ENCODE peak calls at places on chromosome 11, in four cellular contexts. B is effector memory CD8-positive, alpha-beta T cell; S is HCT116; G is NCI-H82. D is an unnamed sample.

GRCh38 chr11:30107899-30108298 is 91.1 kb upstream of the KCNA4 start:
- DNase-seq in G (no peak), B (no peak), S (no peak), D (no peak)

GRCh38 chr11:117443269-117444186 is 115.9 kb downstream of the CEP164 start:
- DNase-seq in S (no peak), B (no peak), G (peak; percentile 84), D (peak; percentile 57)

GRCh38 chr11:63405114-63405513 is 35.5 kb downstream of the SLC22A9 start:
- DNase-seq in B (no peak), S (no peak), G (no peak), D (no peak)

GRCh38 chr11:19164230-19164855 is 37.4 kb downstream of the CSRP3 start:
- DNase-seq in B (no peak), G (no peak), S (no peak), D (peak; percentile 61)

GRCh38 chr11:112248216-112248615 is 12.4 kb downstream of the PLET1 start:
- DNase-seq in S (no peak), G (no peak), B (no peak), D (no peak)

GRCh38 chr11:23573430-23573829 is 713.2 kb upstream of the CCDC179 start:
- DNase-seq in B (no peak), G (no peak), S (no peak), D (no peak)

GRCh38 chr11:325796-326591 is 5.3 kb upstream of the IFITM3 start:
- DNase-seq in S (no peak), B (no peak), G (no peak), D (no peak)

GRCh38 chr11:36361901-36362391 is 65.9 kb downstream of the PRR5L start:
- DNase-seq in S (no peak), G (no peak), B (no peak), D (no peak)

GRCh38 chr11:125123947-125124633 is 12.7 kb upstream of the TMEM218 start:
- DNase-seq in B (peak; percentile 38), G (peak; percentile 47), S (peak; percentile 86), D (peak; percentile 70)

GRCh38 chr11:119416606-119417580 is 6.1 kb downstream of the THY1 start:
- DNase-seq in S (no peak), B (no peak), G (no peak), D (no peak)

GRCh38 chr11:1299621-1300020 is 9.8 kb downstream of the TOLLIP start:
- DNase-seq in S (no peak), G (no peak), B (no peak), D (no peak)

GRCh38 chr11:76702378-76703128 is 32.0 kb upstream of the LRRC32 start:
- DNase-seq in G (peak; percentile 18), S (no peak), B (no peak), D (no peak)

GRCh38 chr11:64870176-64870892 is 8.1 kb downstream of the EHD1 start:
- DNase-seq in B (no peak), S (no peak), G (no peak), D (no peak)

GRCh38 chr11:108693852-108694251 is 29.0 kb downstream of the DDX10 start:
- DNase-seq in G (no peak), S (no peak), B (no peak), D (no peak)

GRCh38 chr11:61918251-61919112 is 1.1 kb upstream of the RAB3IL1 start:
- DNase-seq in B (no peak), S (no peak), G (no peak), D (no peak)

GRCh38 chr11:6622261-6623171 is 3.3 kb upstream of the TPP1 start:
- DNase-seq in G (no peak), B (no peak), S (no peak), D (peak; percentile 71)

GRCh38 chr11:122268601-122269130 is 152.7 kb upstream of the BLID start:
- DNase-seq in S (no peak), B (no peak), G (no peak), D (no peak)

GRCh38 chr11:62757846-62758788 is 3.3 kb upstream of the POLR2G start:
- DNase-seq in B (no peak), S (no peak), G (no peak), D (no peak)

GRCh38 chr11:92789761-92790160 is 179.7 kb upstream of the MTNR1B start:
- DNase-seq in S (no peak), G (no peak), B (no peak), D (no peak)

GRCh38 chr11:131544591-131544990 is 174.2 kb downstream of the NTM start:
- DNase-seq in G (peak; percentile 21), S (no peak), B (no peak), D (no peak)

GRCh38 chr11:64141081-64141783 is 24.7 kb downstream of the MACROD1 start:
- DNase-seq in B (no peak), G (no peak), S (no peak), D (no peak)

GRCh38 chr11:126132319-126132718 is 69.7 kb upstream of the CDON start:
- DNase-seq in B (no peak), G (no peak), S (peak; percentile 8), D (peak; percentile 30)

GRCh38 chr11:46055371-46055770 is 65.9 kb downstream of the PHF21A start:
- DNase-seq in B (no peak), G (no peak), S (no peak), D (no peak)

GRCh38 chr11:94493146-94493442 is 550 bp downstream of the MRE11 start:
- DNase-seq in S (no peak), B (no peak), G (no peak), D (no peak)

GRCh38 chr11:107591446-107592236 is 694 bp downstream of the ELMOD1 start:
- DNase-seq in S (no peak), G (peak; percentile 34), B (peak; percentile 5), D (no peak)

GRCh38 chr11:75351541-75352416 is at the start of gene ARRB1:
- DNase-seq in B (peak; percentile 53), S (no peak), G (peak; percentile 51), D (peak; percentile 73)

GRCh38 chr11:78857688-78858087 is 283.0 kb upstream of the NARS2 start:
- DNase-seq in G (no peak), S (no peak), B (no peak), D (no peak)